ENCODE peak calls at places on chromosomes 5 and 9, in six cellular contexts. O is smooth muscle cell of the brain vasculature, R is RWPE2, N is endothelial cell, G is IMR-90, W is psoas muscle. X is an unnamed sample.

GRCh38 chr9:129275626-129276247 is 97.7 kb upstream of the IER5L start:
- DNase-seq in N (no peak), R (peak), G (peak), W (peak), O (no peak), X (no peak)

GRCh38 chr5:442335-443238 is at the start of gene EXOC3:
- DNase-seq in O (no peak), N (peak), W (peak), G (peak), R (peak), X (peak)

GRCh38 chr9:126965541-126966428 is 51.2 kb downstream of the RALGPS1 start:
- DNase-seq in O (no peak), N (peak), R (no peak), W (peak), G (peak), X (peak)

GRCh38 chr5:18744990-18745590 is 1110.8 kb downstream of the TAF11L14 start:
- DNase-seq in R (no peak), W (no peak), N (no peak), O (no peak), G (no peak), X (peak)

GRCh38 chr5:134549714-134550113 is 24.2 kb downstream of the JADE2 start:
- DNase-seq in R (no peak), G (peak), W (no peak), O (no peak), N (no peak), X (peak)

GRCh38 chr9:82202808-82203207 is 214.2 kb downstream of the SPATA31D1 start:
- DNase-seq in W (no peak), N (no peak), G (peak), O (no peak), R (no peak), X (peak)

GRCh38 chr5:75089137-75089536 is 36.8 kb upstream of the GCNT4 start:
- DNase-seq in G (no peak), W (no peak), N (no peak), R (no peak), O (no peak), X (no peak)

GRCh38 chr5:133967715-133968056 is 739 bp downstream of the C5orf15 start:
- DNase-seq in O (no peak), R (no peak), W (no peak), G (peak), N (peak), X (peak)

GRCh38 chr5:59522201-59522831 is 371.2 kb downstream of the PDE4D start:
- DNase-seq in R (no peak), G (no peak), N (no peak), W (no peak), O (no peak), X (no peak)

GRCh38 chr9:72065076-72065475 is 4.7 kb upstream of the C9orf57 start:
- DNase-seq in W (no peak), N (no peak), O (no peak), R (no peak), G (no peak), X (peak)

GRCh38 chr9:95440447-95440846 is 76.3 kb downstream of the PTCH1 start:
- DNase-seq in W (no peak), N (no peak), G (no peak), O (no peak), R (no peak), X (no peak)